ENCODE peak calls at places on chromosomes 3 and 15, in four cellular contexts. R is stimulated activated CD4-positive, alpha-beta T cell treated with anti-CD3 and anti-CD28 coated beads, TNF-alpha, amount 100 ng/mL, for 4 hours; B is activated naive CD4-positive, alpha-beta T cell treated with anti-CD3 and anti-CD28 coated beads for 36 hours; M is natural killer cell treated with Interleukin-12 subunit alpha and Interleukin-12 subunit beta and Interleukin-15 and Interleukin-18, amount 100 ng/mL, for 72 hours. A is an unnamed sample.

GRCh38 chr3:111963424-111963823 is 15.4 kb upstream of the ABHD10 start:
- DNase-seq in R (no peak), B (no peak), M (no peak), A (peak; percentile 70)

GRCh38 chr15:88745075-88745474 is 58.2 kb upstream of the ACAN start:
- DNase-seq in R (no peak), B (no peak), M (no peak), A (no peak)

GRCh38 chr3:181739628-181740027 is 27.9 kb downstream of the SOX2 start:
- DNase-seq in R (no peak), B (no peak), M (no peak), A (no peak)

GRCh38 chr3:145557405-145557804 is 603.6 kb downstream of the PLOD2 start:
- DNase-seq in R (no peak), B (no peak), M (no peak), A (no peak)

GRCh38 chr3:8976540-8977182 is 13.4 kb upstream of the RAD18 start:
- DNase-seq in R (no peak), B (no peak), M (no peak), A (no peak)

GRCh38 chr3:191217331-191217730 is 18.3 kb downstream of the OSTN start:
- DNase-seq in R (no peak), B (no peak), M (no peak), A (peak; percentile 4)

GRCh38 chr3:183178833-183179549 is 16.5 kb upstream of the LAMP3 start:
- DNase-seq in R (peak; percentile 46), B (peak; percentile 84), M (no peak), A (peak; percentile 21)

GRCh38 chr15:87576486-87577176 is 679.9 kb downstream of the NTRK3 start:
- DNase-seq in R (no peak), B (no peak), M (no peak), A (no peak)

GRCh38 chr15:99454941-99455795 is 110.6 kb upstream of the MEF2A start:
- DNase-seq in R (no peak), B (no peak), M (no peak), A (peak; percentile 96)

GRCh38 chr15:89680282-89680873 is 1.2 kb upstream of the PLIN1 start:
- DNase-seq in R (no peak), B (no peak), M (no peak), A (peak; percentile 70)

A was measured in AG08395.